ENCODE peak calls at places on chromosomes 4 and X, in four cellular contexts. P, F, H and U are unnamed samples. For H3K9me3, the result is how much of the 10 kb centered on the place peaks cover.

GRCh38 chr4:189092596-189092995 is 848.1 kb upstream of the FRG1 start:
- DNase-seq in P (no peak), F (no peak), H (no peak), U (no peak)

GRCh38 chr4:131426023-131426758 is 1722.9 kb upstream of the PCDH10 start:
- DNase-seq in F (no peak), H (no peak), P (no peak), U (no peak)

GRCh38 chrX:79366888-79367749 is at the start of gene ITM2A:
- DNase-seq in H (peak), F (no peak), P (peak), U (no peak)

GRCh38 chrX:40552768-40553167 is 28.0 kb upstream of the ATP6AP2 start:
- DNase-seq in H (no peak), F (peak), P (no peak), U (no peak)

GRCh38 chr4:6409381-6409780 is 63.0 kb downstream of the PPP2R2C start:
- DNase-seq in F (no peak), P (no peak), H (no peak), U (no peak)

GRCh38 chrX:439719-440118 is 53.0 kb upstream of the PPP2R3B start:
- DNase-seq in P (no peak), H (no peak), F (no peak), U (no peak)

GRCh38 chr4:155748039-155748438 is 10.8 kb upstream of the GUCY1B1 start:
- DNase-seq in H (no peak), F (no peak), P (no peak), U (no peak)

GRCh38 chr4:153488006-153488718 is 22.0 kb downstream of the TMEM131L start:
- DNase-seq in H (no peak), P (peak), F (no peak), U (no peak)

GRCh38 chr4:67234296-67234695 is 311.0 kb downstream of the CENPC start:
- DNase-seq in F (no peak), P (no peak), H (no peak), U (no peak)

GRCh38 chr4:125836597-125837195 is 521.9 kb downstream of the FAT4 start:
- DNase-seq in P (no peak), H (no peak), F (no peak), U (no peak)

GRCh38 chrX:40663078-40663740 is 15.8 kb upstream of the CXorf38 start:
- DNase-seq in H (no peak), F (no peak), P (no peak), U (no peak)

GRCh38 chrX:126165721-126166401 is at the start of gene DCAF12L2:
- DNase-seq in H (peak), P (no peak), F (peak), U (no peak)

GRCh38 chr4:152081024-152081423 is 320.2 kb upstream of the GATB start:
- DNase-seq in F (no peak), H (no peak), P (no peak), U (no peak)
- H3K9me3 ChIP-seq in F (under half), H (under half), P (under half), U (under half)

GRCh38 chrX:153438522-153438921 is 7.3 kb downstream of the TREX2 start:
- DNase-seq in H (no peak), F (peak), P (peak), U (no peak)

GRCh38 chrX:153441981-153442380 is 3.9 kb downstream of the TREX2 start:
- DNase-seq in H (no peak), P (no peak), F (no peak), U (no peak)

GRCh38 chrX:153441296-153441695 is 4.6 kb downstream of the TREX2 start:
- DNase-seq in H (no peak), P (no peak), F (no peak), U (no peak)

GRCh38 chrX:153440556-153441135 is 5.2 kb downstream of the TREX2 start:
- DNase-seq in H (no peak), F (no peak), P (no peak), U (no peak)

DNA sequence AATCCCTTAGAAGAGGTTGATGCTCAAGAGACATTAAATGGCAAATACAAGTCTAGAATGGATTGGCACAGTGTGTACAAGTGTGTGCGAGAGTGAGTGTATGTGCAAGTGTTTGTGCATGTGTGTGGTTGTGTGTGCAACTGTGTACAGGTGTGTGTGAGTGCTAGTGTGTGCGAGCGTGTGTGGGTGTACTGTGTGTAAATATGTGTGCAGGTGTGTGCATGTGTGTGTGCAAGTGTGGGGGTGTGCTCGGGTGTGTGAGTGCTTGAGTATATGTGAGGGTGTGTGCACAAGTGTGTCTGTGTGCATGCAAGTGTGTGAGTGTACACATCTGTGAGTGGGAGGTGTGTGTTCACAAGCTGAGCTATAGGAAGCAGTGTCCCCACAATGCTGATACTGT is 5.9 kb downstream of the TREX2 start:
- DNase-seq in H (no peak), P (no peak), F (no peak), U (no peak)
- H3K9me3 ChIP-seq in H (under half), P (under half), F (under half), U (under half)

DNA sequence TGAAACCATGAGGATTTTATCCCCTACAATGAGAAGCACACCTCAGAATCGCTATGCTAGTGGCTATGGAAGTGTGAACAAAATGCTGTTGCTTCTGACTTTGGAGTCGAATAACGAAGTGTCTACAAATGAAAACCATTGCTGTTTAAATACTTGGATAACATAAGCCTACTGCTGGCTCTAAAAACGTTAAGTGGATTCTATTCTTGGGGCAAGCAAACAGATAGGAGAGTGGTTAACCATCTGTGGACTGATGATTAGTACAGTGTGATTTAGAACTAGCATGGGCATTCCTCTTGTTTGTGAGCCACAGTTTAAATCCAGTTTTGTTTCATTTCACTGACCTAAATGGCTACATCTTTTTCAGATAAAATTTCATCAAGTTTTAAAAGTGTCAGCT is 109.7 kb upstream of the PNPLA4 start:
- DNase-seq in H (no peak), P (no peak), F (no peak), U (no peak)
- H3K9me3 ChIP-seq in H (under half), P (under half), F (under half), U (under half)

GRCh38 chrX:63032811-63033210 is 318.3 kb downstream of the SPIN4 start:
- DNase-seq in P (no peak), H (no peak), F (no peak), U (no peak)
- H3K9me3 ChIP-seq in P (under half), H (under half), F (under half), U (under half)

GRCh38 chr4:256492-256891 is 48.8 kb downstream of the ZNF732 start:
- DNase-seq in H (no peak), P (no peak), F (no peak), U (no peak)
- H3K9me3 ChIP-seq in H (half or more), P (half or more), F (under half), U (under half)

DNA sequence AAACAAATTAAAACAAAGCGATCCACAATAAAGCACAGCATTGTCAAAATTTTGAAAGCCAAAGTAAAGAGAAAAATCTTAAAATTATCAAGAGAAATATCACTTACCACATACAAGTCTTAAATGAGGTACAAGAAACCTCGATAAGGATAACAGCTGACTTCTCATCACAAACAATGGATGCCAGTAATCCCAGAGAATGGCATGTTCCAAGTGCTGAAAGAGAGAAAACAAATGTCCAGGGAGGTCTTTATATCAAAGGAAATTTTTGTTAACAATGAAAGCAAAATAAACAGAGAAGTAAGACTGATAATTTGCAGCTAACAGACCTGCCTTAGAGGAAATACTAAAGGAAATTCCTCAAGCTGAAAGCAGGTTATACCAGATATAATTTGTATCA is 460.4 kb upstream of the HS3ST1 start:
- DNase-seq in F (no peak), H (no peak), P (no peak), U (no peak)
- H3K9me3 ChIP-seq in F (under half), H (under half), P (under half), U (under half)

GRCh38 chrX:146424422-146424821 is 385.1 kb upstream of the CXorf51B start:
- DNase-seq in H (no peak), F (no peak), P (no peak), U (no peak)
- H3K9me3 ChIP-seq in H (under half), F (under half), P (under half), U (under half)

GRCh38 chr4:118279920-118280432 is 72.8 kb downstream of the PRSS12 start:
- DNase-seq in P (no peak), H (no peak), F (no peak), U (no peak)
- H3K9me3 ChIP-seq in P (under half), H (under half), F (under half), U (under half)